ENCODE peak calls at places on chromosomes 4 and X, in six cellular contexts. S is frontal cortex; X is activated CD8-positive, alpha-beta memory T cell treated with anti-CD3 and anti-CD28 coated beads for 48 hours; J is sigmoid colon; H is NCI-H1436; P is Karpas-422. I is an unnamed sample.

GRCh38 chr4:80142396-80143304 is 54.7 kb upstream of the PRDM8 start:
- DNase-seq in S (no peak), X (no peak), J (no peak), H (no peak), P (no peak), I (no peak)

GRCh38 chr4:184099033-184099432 is 118.6 kb downstream of the ENPP6 start:
- DNase-seq in S (no peak), X (no peak), J (no peak), H (no peak), P (no peak), I (no peak)

GRCh38 chr4:170428929-170429328 is 339.2 kb upstream of the AADAT start:
- DNase-seq in S (no peak), X (no peak), J (no peak), H (no peak), P (no peak), I (no peak)

GRCh38 chr4:70601422-70602039 is 9.5 kb downstream of the AMBN start:
- DNase-seq in S (no peak), X (no peak), J (no peak), H (peak; percentile 84), P (peak; percentile 90), I (peak; percentile 90)

GRCh38 chrX:102517331-102517730 is 792 bp upstream of the TMSB15A start:
- DNase-seq in S (no peak), X (no peak), J (no peak), H (peak; percentile 32), P (peak; percentile 48), I (no peak)

GRCh38 chr4:75555294-75556164 is at the start of gene ODAPH:
- DNase-seq in S (no peak), X (no peak), J (no peak), H (no peak), P (peak; percentile 75), I (no peak)

GRCh38 chr4:14853186-14853946 is 148.9 kb upstream of the CPEB2 start:
- DNase-seq in S (no peak), X (no peak), J (no peak), H (no peak), P (no peak), I (no peak)

GRCh38 chr4:165827018-165827417 is 46.0 kb upstream of the TLL1 start:
- DNase-seq in S (no peak), X (no peak), J (no peak), H (no peak), P (no peak), I (no peak)

GRCh38 chr4:4872148-4872903 is 12.9 kb downstream of the MSX1 start:
- DNase-seq in S (no peak), X (no peak), J (no peak), H (no peak), P (no peak), I (no peak)

GRCh38 chr4:74942251-74942917 is 9.5 kb downstream of the PARM1 start:
- DNase-seq in S (no peak), X (no peak), J (no peak), H (no peak), P (no peak), I (no peak)

GRCh38 chrX:53494427-53494826 is 60.3 kb upstream of the HSD17B10 start:
- DNase-seq in S (no peak), X (no peak), J (no peak), H (no peak), P (no peak), I (no peak)

GRCh38 chrX:105945266-105945665 is 93.3 kb downstream of the SERPINA7 start:
- DNase-seq in S (no peak), X (no peak), J (no peak), H (no peak), P (no peak), I (no peak)

GRCh38 chrX:106862972-106863688 is 40.0 kb downstream of the RIPPLY1 start:
- DNase-seq in S (no peak), X (no peak), J (no peak), H (no peak), P (peak; percentile 71), I (peak; percentile 30)

GRCh38 chrX:110178179-110178865 is 139.6 kb downstream of the AMMECR1 start:
- DNase-seq in S (no peak), X (no peak), J (no peak), H (peak; percentile 34), P (no peak), I (no peak)

GRCh38 chr4:15344041-15344440 is 83.8 kb upstream of the C1QTNF7 start:
- DNase-seq in S (no peak), X (no peak), J (no peak), H (no peak), P (no peak), I (no peak)

GRCh38 chrX:51899741-51900140 is 6.3 kb downstream of the MAGED1 start:
- DNase-seq in S (no peak), X (no peak), J (no peak), H (no peak), P (no peak), I (no peak)

GRCh38 chr4:6777636-6778281 is 4.8 kb upstream of the KIAA0232 start:
- DNase-seq in S (no peak), X (no peak), J (no peak), H (no peak), P (peak; percentile 52), I (no peak)

GRCh38 chr4:1746919-1747602 is 25.7 kb downstream of the TACC3 start:
- DNase-seq in S (no peak), X (no peak), J (no peak), H (no peak), P (no peak), I (no peak)

GRCh38 chr4:97457253-97457652 is 686.0 kb downstream of the STPG2 start:
- DNase-seq in S (no peak), X (no peak), J (no peak), H (no peak), P (no peak), I (no peak)

GRCh38 chr4:140018931-140019618 is 134.9 kb downstream of the MAML3 start:
- DNase-seq in S (no peak), X (no peak), J (no peak), H (no peak), P (no peak), I (no peak)

GRCh38 chr4:105145913-105146285 is 777 bp upstream of the TET2 start:
- DNase-seq in S (no peak), X (no peak), J (peak; percentile 67), H (peak; percentile 29), P (peak; percentile 49), I (no peak)

GRCh38 chr4:123613586-123614344 is 217.2 kb downstream of the SPRY1 start:
- DNase-seq in S (no peak), X (no peak), J (no peak), H (no peak), P (no peak), I (no peak)

GRCh38 chr4:106369456-106370060 is 980 bp upstream of the GIMD1 start:
- DNase-seq in S (no peak), X (no peak), J (no peak), H (peak; percentile 5), P (peak; percentile 79), I (peak; percentile 64)

GRCh38 chrX:119041175-119041574 is 31.6 kb upstream of the CT47C1 start:
- DNase-seq in S (no peak), X (no peak), J (peak; percentile 82), H (no peak), P (no peak), I (no peak)

GRCh38 chrX:21946925-21947641 is 6.6 kb downstream of the SMS start:
- DNase-seq in S (no peak), X (no peak), J (no peak), H (no peak), P (no peak), I (no peak)

GRCh38 chr4:77818667-77819408 is at the start of gene CNOT6L:
- DNase-seq in S (peak; percentile 62), X (peak; percentile 55), J (peak; percentile 87), H (peak; percentile 26), P (peak; percentile 69), I (peak; percentile 79)

GRCh38 chr4:87375719-87376291 is 15.2 kb downstream of the HSD17B11 start:
- DNase-seq in S (no peak), X (no peak), J (peak; percentile 76), H (peak; percentile 4), P (peak; percentile 80), I (peak; percentile 45)

GRCh38 chr4:86939123-86939522 is 4.3 kb downstream of the AFF1 start:
- DNase-seq in S (no peak), X (no peak), J (no peak), H (peak; percentile 11), P (no peak), I (peak; percentile 48)

GRCh38 chr4:122826000-122826595 is 533 bp upstream of the FGF2 start:
- DNase-seq in S (no peak), X (no peak), J (no peak), H (no peak), P (no peak), I (no peak)

GRCh38 chrX:148333989-148334388 is 166.4 kb upstream of the AFF2 start:
- DNase-seq in S (no peak), X (no peak), J (no peak), H (no peak), P (peak; percentile 50), I (peak; percentile 61)

GRCh38 chrX:111467896-111468295 is 43.5 kb upstream of the SERTM2 start:
- DNase-seq in S (no peak), X (no peak), J (peak; percentile 64), H (peak; percentile 52), P (no peak), I (no peak)

GRCh38 chr4:14111730-14112171 is 484.2 kb upstream of the BOD1L1 start:
- DNase-seq in S (no peak), X (no peak), J (no peak), H (no peak), P (no peak), I (no peak)

GRCh38 chr4:92299152-92299551 is 4.6 kb upstream of the GRID2 start:
- DNase-seq in S (no peak), X (no peak), J (no peak), H (no peak), P (no peak), I (no peak)

GRCh38 chrX:47649781-47650163 is 591 bp downstream of the ELK1 start:
- DNase-seq in S (no peak), X (no peak), J (no peak), H (no peak), P (no peak), I (no peak)

I was measured in OCI-LY7.